ENCODE peak calls at places on chromosomes 1 and 21, in ten cellular contexts. One of them, this sample, is unnamed.

GRCh38 chr1:6235302-6235680 is 473 bp downstream of the ICMT start:
- DNase-seq in IMR-90: no peak
- DNase-seq in uterus: no peak
- DNase-seq in esophagus squamous epithelium: no peak
- DNase-seq in heart left ventricle: no peak
- DNase-seq in right lobe of liver: peak; percentile 66
- DNase-seq in sigmoid colon: no peak
- DNase-seq in body of pancreas: peak; percentile 43
- DNase-seq in prostate gland: no peak
- DNase-seq in vagina: no peak
- DNase-seq in this sample: no peak

GRCh38 chr1:235826102-235826854 is 40.4 kb downstream of the LYST start:
- DNase-seq in IMR-90: no peak
- DNase-seq in uterus: no peak
- DNase-seq in esophagus squamous epithelium: no peak
- DNase-seq in heart left ventricle: no peak
- DNase-seq in right lobe of liver: peak; percentile 27
- DNase-seq in sigmoid colon: no peak
- DNase-seq in body of pancreas: no peak
- DNase-seq in prostate gland: no peak
- DNase-seq in vagina: no peak
- DNase-seq in this sample: no peak

GRCh38 chr21:21673959-21674358 is 675.8 kb downstream of the NCAM2 start:
- DNase-seq in IMR-90: no peak
- DNase-seq in uterus: no peak
- DNase-seq in esophagus squamous epithelium: no peak
- DNase-seq in heart left ventricle: no peak
- DNase-seq in right lobe of liver: no peak
- DNase-seq in sigmoid colon: no peak
- DNase-seq in body of pancreas: no peak
- DNase-seq in prostate gland: no peak
- DNase-seq in vagina: no peak
- DNase-seq in this sample: no peak

GRCh38 chr1:53430256-53430655 is 28.9 kb upstream of the DMRTB1 start:
- DNase-seq in IMR-90: peak; percentile 18
- DNase-seq in uterus: no peak
- DNase-seq in esophagus squamous epithelium: no peak
- DNase-seq in heart left ventricle: no peak
- DNase-seq in right lobe of liver: no peak
- DNase-seq in sigmoid colon: no peak
- DNase-seq in body of pancreas: no peak
- DNase-seq in prostate gland: no peak
- DNase-seq in vagina: no peak
- DNase-seq in this sample: no peak

GRCh38 chr1:2400950-2401649 is 9.5 kb downstream of the RER1 start:
- DNase-seq in IMR-90: no peak
- DNase-seq in uterus: no peak
- DNase-seq in esophagus squamous epithelium: no peak
- DNase-seq in heart left ventricle: no peak
- DNase-seq in right lobe of liver: no peak
- DNase-seq in sigmoid colon: no peak
- DNase-seq in body of pancreas: no peak
- DNase-seq in prostate gland: no peak
- DNase-seq in vagina: no peak
- DNase-seq in this sample: no peak

GRCh38 chr1:28877132-28877781 is 37.1 kb upstream of the EPB41 start:
- DNase-seq in IMR-90: peak; percentile 64
- DNase-seq in uterus: peak; percentile 75
- DNase-seq in esophagus squamous epithelium: no peak
- DNase-seq in heart left ventricle: peak; percentile 60
- DNase-seq in right lobe of liver: peak; percentile 75
- DNase-seq in sigmoid colon: peak; percentile 84
- DNase-seq in body of pancreas: peak; percentile 86
- DNase-seq in prostate gland: peak; percentile 72
- DNase-seq in vagina: no peak
- DNase-seq in this sample: peak; percentile 91

GRCh38 chr1:194755241-194755953 is 1569.0 kb upstream of the B3GALT2 start:
- DNase-seq in IMR-90: peak; percentile 6
- DNase-seq in uterus: no peak
- DNase-seq in esophagus squamous epithelium: no peak
- DNase-seq in heart left ventricle: no peak
- DNase-seq in right lobe of liver: no peak
- DNase-seq in sigmoid colon: no peak
- DNase-seq in body of pancreas: no peak
- DNase-seq in prostate gland: no peak
- DNase-seq in vagina: no peak
- DNase-seq in this sample: no peak

GRCh38 chr1:24111998-24112380 is at the start of gene MYOM3:
- DNase-seq in IMR-90: no peak
- DNase-seq in uterus: no peak
- DNase-seq in esophagus squamous epithelium: no peak
- DNase-seq in heart left ventricle: peak; percentile 84
- DNase-seq in right lobe of liver: no peak
- DNase-seq in sigmoid colon: no peak
- DNase-seq in body of pancreas: no peak
- DNase-seq in prostate gland: no peak
- DNase-seq in vagina: no peak
- DNase-seq in this sample: no peak

GRCh38 chr1:57770772-57771171 is 346.9 kb upstream of the DAB1 start:
- DNase-seq in IMR-90: peak; percentile 4
- DNase-seq in uterus: no peak
- DNase-seq in esophagus squamous epithelium: no peak
- DNase-seq in heart left ventricle: no peak
- DNase-seq in right lobe of liver: no peak
- DNase-seq in sigmoid colon: no peak
- DNase-seq in body of pancreas: no peak
- DNase-seq in prostate gland: no peak
- DNase-seq in vagina: no peak
- DNase-seq in this sample: no peak

GRCh38 chr1:113812661-113813135 is 422 bp upstream of the RSBN1 start:
- DNase-seq in IMR-90: no peak
- DNase-seq in uterus: peak; percentile 27
- DNase-seq in esophagus squamous epithelium: no peak
- DNase-seq in heart left ventricle: no peak
- DNase-seq in right lobe of liver: peak; percentile 27
- DNase-seq in sigmoid colon: no peak
- DNase-seq in body of pancreas: no peak
- DNase-seq in prostate gland: no peak
- DNase-seq in vagina: no peak
- DNase-seq in this sample: peak; percentile 34

GRCh38 chr1:205373022-205373421 is 16.3 kb upstream of the KLHDC8A start:
- DNase-seq in IMR-90: peak; percentile 16
- DNase-seq in uterus: no peak
- DNase-seq in esophagus squamous epithelium: no peak
- DNase-seq in heart left ventricle: no peak
- DNase-seq in right lobe of liver: no peak
- DNase-seq in sigmoid colon: no peak
- DNase-seq in body of pancreas: no peak
- DNase-seq in prostate gland: no peak
- DNase-seq in vagina: no peak
- DNase-seq in this sample: no peak

GRCh38 chr1:92713939-92714338 is 71.0 kb downstream of the EVI5 start:
- DNase-seq in IMR-90: no peak
- DNase-seq in uterus: no peak
- DNase-seq in esophagus squamous epithelium: no peak
- DNase-seq in heart left ventricle: no peak
- DNase-seq in right lobe of liver: no peak
- DNase-seq in sigmoid colon: no peak
- DNase-seq in body of pancreas: no peak
- DNase-seq in prostate gland: no peak
- DNase-seq in vagina: no peak
- DNase-seq in this sample: no peak

GRCh38 chr1:108193333-108193732 is 6.8 kb downstream of the SLC25A24 start:
- DNase-seq in IMR-90: no peak
- DNase-seq in uterus: no peak
- DNase-seq in esophagus squamous epithelium: no peak
- DNase-seq in heart left ventricle: no peak
- DNase-seq in right lobe of liver: no peak
- DNase-seq in sigmoid colon: no peak
- DNase-seq in body of pancreas: no peak
- DNase-seq in prostate gland: no peak
- DNase-seq in vagina: no peak
- DNase-seq in this sample: no peak
- H3K9me3 ChIP-seq in IMR-90: no peaks in the 10 kb centered on the region
- H3K9me3 ChIP-seq in uterus: no peaks in the 10 kb centered on the region
- H3K9me3 ChIP-seq in esophagus squamous epithelium: no peaks in the 10 kb centered on the region
- H3K9me3 ChIP-seq in heart left ventricle: peaks cover 5% of the 10 kb centered on the region
- H3K9me3 ChIP-seq in right lobe of liver: no peaks in the 10 kb centered on the region
- H3K9me3 ChIP-seq in sigmoid colon: no peaks in the 10 kb centered on the region
- H3K9me3 ChIP-seq in body of pancreas: no peaks in the 10 kb centered on the region
- H3K9me3 ChIP-seq in prostate gland: no peaks in the 10 kb centered on the region
- H3K9me3 ChIP-seq in vagina: no peaks in the 10 kb centered on the region
- H3K9me3 ChIP-seq in this sample: no peaks in the 10 kb centered on the region

GRCh38 chr1:15849775-15850449 is 2.4 kb downstream of the SPEN start:
- DNase-seq in IMR-90: peak; percentile 60
- DNase-seq in uterus: peak; percentile 31
- DNase-seq in esophagus squamous epithelium: no peak
- DNase-seq in heart left ventricle: peak; percentile 43
- DNase-seq in right lobe of liver: peak; percentile 28
- DNase-seq in sigmoid colon: peak; percentile 73
- DNase-seq in body of pancreas: peak; percentile 41
- DNase-seq in prostate gland: peak; percentile 55
- DNase-seq in vagina: no peak
- DNase-seq in this sample: peak; percentile 61

GRCh38 chr1:15848143-15848928 is 829 bp downstream of the SPEN start:
- DNase-seq in IMR-90: peak; percentile 23
- DNase-seq in uterus: peak; percentile 38
- DNase-seq in esophagus squamous epithelium: no peak
- DNase-seq in heart left ventricle: peak; percentile 40
- DNase-seq in right lobe of liver: peak; percentile 56
- DNase-seq in sigmoid colon: peak; percentile 73
- DNase-seq in body of pancreas: peak; percentile 41
- DNase-seq in prostate gland: peak; percentile 24
- DNase-seq in vagina: no peak
- DNase-seq in this sample: no peak

GRCh38 chr1:15847893-15848142 is 311 bp downstream of the SPEN start:
- DNase-seq in IMR-90: no peak
- DNase-seq in uterus: no peak
- DNase-seq in esophagus squamous epithelium: no peak
- DNase-seq in heart left ventricle: no peak
- DNase-seq in right lobe of liver: no peak
- DNase-seq in sigmoid colon: no peak
- DNase-seq in body of pancreas: no peak
- DNase-seq in prostate gland: no peak
- DNase-seq in vagina: no peak
- DNase-seq in this sample: no peak

GRCh38 chr1:15850450-15851079 is 3.1 kb downstream of the SPEN start:
- DNase-seq in IMR-90: no peak
- DNase-seq in uterus: no peak
- DNase-seq in esophagus squamous epithelium: no peak
- DNase-seq in heart left ventricle: no peak
- DNase-seq in right lobe of liver: no peak
- DNase-seq in sigmoid colon: no peak
- DNase-seq in body of pancreas: no peak
- DNase-seq in prostate gland: no peak
- DNase-seq in vagina: no peak
- DNase-seq in this sample: peak; percentile 16

DNA sequence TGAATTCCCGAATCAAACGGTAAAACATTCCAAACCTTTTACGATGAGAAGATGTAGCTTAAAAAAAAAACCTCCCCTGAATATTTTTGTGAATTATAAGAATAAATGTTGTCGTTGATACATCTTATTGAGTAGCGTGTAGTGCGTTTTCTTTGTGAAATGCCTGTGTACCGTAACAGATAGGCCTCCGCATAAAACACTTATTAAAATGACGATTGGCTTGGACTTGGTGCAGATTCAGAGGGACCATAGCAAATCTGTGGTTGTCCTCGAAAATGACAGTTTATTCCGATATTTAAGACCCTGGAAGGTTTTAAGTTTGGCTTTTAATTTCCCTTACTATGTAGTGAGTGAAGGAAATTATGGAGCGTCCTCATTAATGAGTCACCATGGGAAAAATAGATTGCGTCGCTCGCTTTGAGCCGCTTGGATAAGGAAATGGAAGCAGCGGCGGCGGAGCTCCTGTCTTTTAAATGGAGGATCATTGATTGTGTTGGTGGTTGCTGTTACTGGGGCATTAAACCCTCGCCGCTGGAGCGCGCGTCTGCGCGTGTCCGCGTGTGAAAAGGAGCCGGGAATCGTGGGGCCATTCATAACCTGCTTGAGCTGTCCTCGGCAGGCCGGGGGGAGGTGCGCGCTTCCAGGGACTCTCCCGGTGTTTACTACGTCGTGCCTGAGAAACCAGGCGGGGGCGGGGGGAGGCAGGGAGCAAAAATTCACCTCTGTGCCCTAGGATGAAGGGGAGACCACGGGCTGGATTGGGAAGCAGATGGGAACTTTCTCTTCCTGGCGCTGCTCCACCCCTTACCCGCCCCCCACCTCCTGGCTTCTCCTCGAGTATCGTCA is 1.6 kb downstream of the SPEN start:
- DNase-seq in IMR-90: peak; percentile 82
- DNase-seq in uterus: peak; percentile 83
- DNase-seq in esophagus squamous epithelium: peak; percentile 14
- DNase-seq in heart left ventricle: peak; percentile 85
- DNase-seq in right lobe of liver: peak; percentile 87
- DNase-seq in sigmoid colon: peak; percentile 91
- DNase-seq in body of pancreas: peak; percentile 84
- DNase-seq in prostate gland: peak; percentile 91
- DNase-seq in vagina: peak; percentile 94
- DNase-seq in this sample: peak; percentile 89
- TF ChIP-seq POLR2A in IMR-90: peak; percentile 83
- TF ChIP-seq POLR2A in uterus: peak; percentile 61
- TF ChIP-seq POLR2A in esophagus squamous epithelium: peak; percentile 72
- TF ChIP-seq POLR2A in heart left ventricle: peak; percentile 35
- TF ChIP-seq POLR2A in right lobe of liver: peak; percentile 81
- TF ChIP-seq POLR2A in sigmoid colon: peak; percentile 68
- TF ChIP-seq POLR2A in body of pancreas: peak; percentile 62
- TF ChIP-seq POLR2A in prostate gland: peak; percentile 82
- TF ChIP-seq POLR2A in vagina: peak; percentile 52
- TF ChIP-seq POLR2A in this sample: peak; percentile 70

GRCh38 chr1:43396059-43396458 is 6.4 kb downstream of the SZT2 start:
- DNase-seq in IMR-90: no peak
- DNase-seq in uterus: no peak
- DNase-seq in esophagus squamous epithelium: no peak
- DNase-seq in heart left ventricle: no peak
- DNase-seq in right lobe of liver: no peak
- DNase-seq in sigmoid colon: no peak
- DNase-seq in body of pancreas: no peak
- DNase-seq in prostate gland: peak; percentile 91
- DNase-seq in vagina: no peak
- DNase-seq in this sample: no peak
- TF ChIP-seq CTCF in IMR-90: no peak
- TF ChIP-seq CTCF in uterus: no peak
- TF ChIP-seq CTCF in esophagus squamous epithelium: no peak
- TF ChIP-seq CTCF in heart left ventricle: no peak
- TF ChIP-seq CTCF in right lobe of liver: no peak
- TF ChIP-seq CTCF in sigmoid colon: no peak
- TF ChIP-seq CTCF in body of pancreas: no peak
- TF ChIP-seq CTCF in prostate gland: no peak
- TF ChIP-seq CTCF in vagina: no peak
- TF ChIP-seq CTCF in this sample: no peak

DNA sequence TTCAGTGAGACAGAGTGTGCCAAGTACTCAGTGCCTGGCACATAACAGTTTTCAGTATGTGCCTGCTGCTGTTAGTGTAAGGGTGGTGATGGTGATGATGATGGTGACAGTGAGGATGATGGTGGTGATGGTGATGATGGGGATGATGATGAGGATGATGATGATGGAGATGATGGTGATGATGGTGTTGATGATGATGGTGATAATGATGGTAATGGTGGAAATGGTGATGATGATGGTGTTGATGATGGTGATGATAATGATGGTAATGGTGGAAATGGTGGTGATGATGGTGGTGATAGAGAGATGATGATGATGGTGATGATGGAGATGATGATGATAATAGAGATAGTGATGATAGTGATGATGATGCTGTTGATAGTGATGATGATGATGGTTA is 62.0 kb downstream of the AJAP1 start:
- DNase-seq in IMR-90: no peak
- DNase-seq in uterus: no peak
- DNase-seq in esophagus squamous epithelium: no peak
- DNase-seq in heart left ventricle: no peak
- DNase-seq in right lobe of liver: no peak
- DNase-seq in sigmoid colon: no peak
- DNase-seq in body of pancreas: no peak
- DNase-seq in prostate gland: no peak
- DNase-seq in vagina: no peak
- DNase-seq in this sample: no peak
- H3K9me3 ChIP-seq in IMR-90: peaks cover 44% of the 10 kb centered on the region
- H3K9me3 ChIP-seq in uterus: no peaks in the 10 kb centered on the region
- H3K9me3 ChIP-seq in esophagus squamous epithelium: no peaks in the 10 kb centered on the region
- H3K9me3 ChIP-seq in heart left ventricle: peaks cover 6% of the 10 kb centered on the region
- H3K9me3 ChIP-seq in right lobe of liver: no peaks in the 10 kb centered on the region
- H3K9me3 ChIP-seq in sigmoid colon: no peaks in the 10 kb centered on the region
- H3K9me3 ChIP-seq in body of pancreas: no peaks in the 10 kb centered on the region
- H3K9me3 ChIP-seq in prostate gland: no peaks in the 10 kb centered on the region
- H3K9me3 ChIP-seq in vagina: no peaks in the 10 kb centered on the region
- H3K9me3 ChIP-seq in this sample: no peaks in the 10 kb centered on the region

This sample was measured in adrenal gland.